ENCODE peak calls at places on chromosomes 4 and X, in seven cellular contexts. Z is upper lobe of right lung, J is AG04450, X is endothelial cell, S is neural crest cell, V is HFF-Myc, R is mucosa of descending colon. Y is an unnamed sample.
A peak's percentile ranks its signal among the peaks of the same experiment; 100 is the strongest.

GRCh38 chrX:154374361-154375155 is at the start of gene FLNA:
- DNase-seq in R (peak; percentile 64), V (no peak), Z (no peak), S (no peak), X (peak; percentile 19), J (no peak), Y (peak; percentile 72)

GRCh38 chrX:34557733-34558132 is 99.4 kb downstream of the TMEM47 start:
- DNase-seq in J (no peak), V (no peak), S (no peak), X (no peak), R (no peak), Z (no peak), Y (no peak)

GRCh38 chr4:95360911-95361695 is 187.7 kb downstream of the UNC5C start:
- DNase-seq in Z (no peak), V (no peak), R (no peak), S (no peak), J (no peak), X (no peak), Y (no peak)

GRCh38 chrX:9189286-9189685 is 155.4 kb upstream of the FAM9B start:
- DNase-seq in R (no peak), V (no peak), X (no peak), Z (no peak), S (no peak), J (no peak), Y (no peak)

GRCh38 chr4:106746451-106746850 is 289.7 kb downstream of the DKK2 start:
- DNase-seq in R (no peak), S (no peak), V (peak; percentile 51), X (no peak), Z (no peak), J (no peak), Y (no peak)

GRCh38 chr4:121614136-121614535 is 82.6 kb downstream of the ANXA5 start:
- DNase-seq in Z (no peak), R (no peak), X (no peak), V (no peak), J (no peak), S (no peak), Y (no peak)

GRCh38 chr4:123821861-123822260 is 425.3 kb downstream of the SPRY1 start:
- DNase-seq in Z (no peak), S (no peak), J (no peak), V (no peak), R (no peak), X (no peak), Y (no peak)

GRCh38 chrX:155744534-155744933 is 131.8 kb upstream of the TMLHE start:
- DNase-seq in X (no peak), Z (no peak), S (no peak), R (no peak), J (no peak), V (no peak), Y (no peak)

GRCh38 chrX:128020701-128021100 is 31.5 kb downstream of the ACTRT1 start:
- DNase-seq in V (no peak), J (no peak), X (no peak), S (no peak), Z (no peak), R (no peak), Y (peak; percentile 14)

GRCh38 chrX:134600714-134601113 is 57.6 kb downstream of the PLAC1 start:
- DNase-seq in R (no peak), X (no peak), J (no peak), Z (no peak), S (no peak), V (no peak), Y (no peak)

GRCh38 chrX:91434351-91435168 is at the start of gene PABPC5:
- DNase-seq in Z (peak; percentile 68), X (peak; percentile 72), J (peak; percentile 55), S (peak; percentile 85), R (peak; percentile 69), V (no peak), Y (no peak)

GRCh38 chr4:138977525-138977924 is 38.1 kb upstream of the NOCT start:
- DNase-seq in X (no peak), V (no peak), S (no peak), Z (no peak), R (no peak), J (no peak), Y (no peak)

GRCh38 chr4:138978028-138978585 is 37.5 kb upstream of the NOCT start:
- DNase-seq in J (no peak), R (no peak), S (no peak), Z (no peak), X (no peak), V (no peak), Y (no peak)

GRCh38 chr4:138976526-138976925 is 39.1 kb upstream of the NOCT start:
- DNase-seq in Z (no peak), J (no peak), R (no peak), V (no peak), X (no peak), S (no peak), Y (no peak)

GRCh38 chr4:138972956-138973819 is 42.4 kb upstream of the NOCT start:
- DNase-seq in V (no peak), R (no peak), Z (no peak), X (no peak), J (no peak), S (no peak), Y (no peak)

DNA sequence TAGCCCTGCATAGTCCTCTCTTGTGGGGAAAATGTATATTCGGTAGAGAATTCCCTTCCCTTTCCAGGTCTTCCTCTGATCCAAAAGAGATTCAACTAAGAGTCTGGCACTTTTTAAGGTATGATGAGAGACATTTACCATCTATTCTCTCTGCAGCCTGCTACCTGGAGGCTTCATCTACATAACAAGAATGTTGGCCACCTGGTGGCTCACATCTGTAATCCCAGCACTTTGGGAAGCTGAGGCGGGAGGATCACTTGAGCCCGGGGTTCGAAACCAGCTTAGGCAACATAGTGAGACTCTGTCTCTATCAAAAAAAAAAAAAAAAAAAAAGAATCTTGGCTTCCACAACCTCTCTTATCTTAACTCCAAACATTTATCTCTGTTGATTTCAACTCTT is 40.4 kb upstream of the NOCT start:
- DNase-seq in Z (no peak), R (no peak), X (no peak), V (no peak), S (no peak), J (no peak), Y (no peak)
- TF ChIP-seq CTCF in Z (no peak), R (no peak), X (peak; percentile 23), V (no peak), S (peak; percentile 44), J (no peak), Y (no peak)

DNA sequence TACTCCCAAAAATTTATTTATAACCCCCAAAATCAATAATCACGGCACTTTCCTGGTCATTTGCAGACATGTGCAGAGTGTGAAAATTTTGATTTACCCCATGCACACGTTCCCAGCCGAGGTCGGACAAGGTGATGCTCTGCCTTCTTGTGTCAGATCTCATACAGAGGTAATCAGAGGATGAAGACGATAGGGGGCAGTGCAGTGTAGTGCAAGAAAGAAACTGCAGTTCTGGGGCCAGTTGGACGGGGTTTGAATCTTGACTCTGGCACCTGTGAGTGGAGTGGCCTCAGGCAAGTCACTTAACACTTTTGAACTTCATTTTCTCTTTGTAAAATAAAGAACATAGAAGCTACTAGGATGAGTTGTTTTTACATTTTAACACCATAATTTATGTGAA is 88.4 kb downstream of the FRMPD3 start:
- DNase-seq in S (peak; percentile 8), R (no peak), J (no peak), Z (no peak), V (peak; percentile 17), X (peak; percentile 37), Y (peak; percentile 63)
- TF ChIP-seq CTCF in S (peak; percentile 54), R (no peak), J (peak; percentile 60), Z (peak; percentile 44), V (peak; percentile 52), X (peak; percentile 51), Y (no peak)

DNA sequence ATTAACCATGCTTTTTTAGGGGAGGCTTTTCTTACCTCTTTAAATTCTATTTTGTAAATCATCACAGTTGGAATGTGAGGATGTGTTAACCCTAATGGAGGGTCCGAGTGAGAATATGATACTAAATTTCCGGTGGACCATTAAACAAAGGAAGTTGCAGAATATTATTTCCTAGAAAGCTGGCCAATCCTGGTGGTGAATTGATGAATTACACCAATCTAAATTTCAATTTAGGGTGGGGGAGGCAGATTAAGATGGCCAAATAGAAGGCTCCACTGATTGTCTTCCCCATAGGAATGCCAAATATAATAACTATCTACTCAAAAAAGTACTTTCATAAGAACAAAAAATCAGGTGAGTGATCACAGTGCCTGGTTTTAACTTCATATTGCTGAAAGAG is 1045.6 kb downstream of the GLUD2 start:
- DNase-seq in Z (no peak), X (no peak), J (no peak), R (no peak), S (no peak), V (no peak), Y (no peak)
- TF ChIP-seq CTCF in Z (no peak), X (peak; percentile 43), J (no peak), R (no peak), S (peak; percentile 42), V (no peak), Y (no peak)

GRCh38 chr4:67546971-67547370 is 1.7 kb upstream of the CENPC start:
- DNase-seq in S (no peak), Z (no peak), J (no peak), X (no peak), R (no peak), V (no peak), Y (no peak)
- TF ChIP-seq CTCF in S (no peak), Z (no peak), J (no peak), X (no peak), R (no peak), V (no peak), Y (no peak)